ENCODE peak calls at places on chromosomes 4 and X, in five cellular contexts. C is K562, J is IMR-90, H is GM12878, L is SK-N-SH. T is an unnamed sample.

GRCh38 chr4:165476214-165477098 is 97.6 kb downstream of the CPE start:
- DNase-seq in C (peak; percentile 91), J (peak; percentile 2), H (no peak), L (no peak), T (no peak)

GRCh38 chrX:39491548-39492297 is 606.0 kb downstream of the BCOR start:
- DNase-seq in C (peak; percentile 86), J (no peak), H (peak; percentile 58), L (no peak), T (no peak)

GRCh38 chr4:76306882-76307669 is 543 bp downstream of the STBD1 start:
- DNase-seq in C (no peak), J (peak; percentile 44), H (no peak), L (peak; percentile 77), T (peak; percentile 19)

GRCh38 chr4:69054578-69055200 is 41.6 kb upstream of the UGT2B7 start:
- DNase-seq in C (peak; percentile 7), J (peak; percentile 87), H (no peak), L (no peak), T (peak; percentile 66)

GRCh38 chr4:173761236-173761635 is 231.2 kb upstream of the HAND2 start:
- DNase-seq in C (no peak), J (no peak), H (no peak), L (no peak), T (no peak)

GRCh38 chrX:16725067-16725466 is 5.7 kb downstream of the SYAP1 start:
- DNase-seq in C (no peak), J (no peak), H (no peak), L (no peak), T (no peak)

GRCh38 chr4:136443006-136443405 is 1089.3 kb downstream of the PCDH18 start:
- DNase-seq in C (no peak), J (no peak), H (no peak), L (no peak), T (no peak)

GRCh38 chrX:10656214-10656613 is 35.8 kb upstream of the MID1 start:
- DNase-seq in C (no peak), J (no peak), H (no peak), L (no peak), T (no peak)

GRCh38 chr4:40189997-40190396 is 6.8 kb upstream of the RHOH start:
- DNase-seq in C (no peak), J (peak; percentile 11), H (no peak), L (no peak), T (no peak)

GRCh38 chr4:118918388-118918787 is 29.7 kb downstream of the SYNPO2 start:
- DNase-seq in C (no peak), J (peak; percentile 94), H (no peak), L (no peak), T (no peak)

GRCh38 chr4:159552979-159553768 is 450.3 kb downstream of the RAPGEF2 start:
- DNase-seq in C (no peak), J (no peak), H (no peak), L (no peak), T (no peak)
- TF ChIP-seq USF2 in C (no peak), J (no peak), H (no peak), L (no peak), T (no peak)

GRCh38 chrX:30876367-30876766 is 12.7 kb downstream of the TAB3 start:
- DNase-seq in C (no peak), J (no peak), H (no peak), L (no peak), T (peak; percentile 25)
- TF ChIP-seq MXI1 in C (no peak), J (no peak), H (no peak), L (no peak), T (no peak)

GRCh38 chrX:47380268-47380667 is 9.9 kb downstream of the ZNF157 start:
- DNase-seq in C (no peak), J (no peak), H (peak; percentile 47), L (no peak), T (peak; percentile 19)
- TF ChIP-seq USF2 in C (no peak), J (no peak), H (no peak), L (no peak), T (no peak)

GRCh38 chr4:128958194-128958593 is 135.1 kb downstream of the SCLT1 start:
- DNase-seq in C (no peak), J (peak; percentile 6), H (no peak), L (no peak), T (peak; percentile 83)
- TF ChIP-seq MXI1 in C (no peak), J (no peak), H (no peak), L (no peak), T (no peak)

GRCh38 chr4:54418468-54418867 is 189.4 kb downstream of the PDGFRA start:
- DNase-seq in C (no peak), J (no peak), H (no peak), L (no peak), T (no peak)

GRCh38 chr4:54428940-54429339 is 199.8 kb downstream of the PDGFRA start:
- DNase-seq in C (no peak), J (no peak), H (no peak), L (no peak), T (no peak)

GRCh38 chr4:54427826-54428225 is 198.7 kb downstream of the PDGFRA start:
- DNase-seq in C (no peak), J (no peak), H (no peak), L (no peak), T (no peak)

GRCh38 chr4:54423066-54423465 is 194.0 kb downstream of the PDGFRA start:
- DNase-seq in C (no peak), J (peak; percentile 59), H (no peak), L (no peak), T (no peak)
- TF ChIP-seq USF2 in C (no peak), J (no peak), H (no peak), L (no peak), T (no peak)

GRCh38 chrX:150546711-150547153 is 21.7 kb upstream of the MTM1 start:
- DNase-seq in C (no peak), J (no peak), H (no peak), L (no peak), T (no peak)

GRCh38 chrX:150548251-150548650 is 20.2 kb upstream of the MTM1 start:
- DNase-seq in C (no peak), J (no peak), H (no peak), L (no peak), T (no peak)

GRCh38 chrX:150544835-150545790 is 23.3 kb upstream of the MTM1 start:
- DNase-seq in C (no peak), J (no peak), H (no peak), L (no peak), T (no peak)

GRCh38 chrX:150548684-150549083 is 19.7 kb upstream of the MTM1 start:
- DNase-seq in C (no peak), J (peak; percentile 39), H (no peak), L (no peak), T (no peak)

GRCh38 chrX:150547511-150548115 is 20.8 kb upstream of the MTM1 start:
- DNase-seq in C (peak; percentile 33), J (no peak), H (no peak), L (peak; percentile 35), T (no peak)
- TF ChIP-seq MXI1 in C (no peak), J (no peak), H (no peak), L (no peak), T (no peak)

DNA sequence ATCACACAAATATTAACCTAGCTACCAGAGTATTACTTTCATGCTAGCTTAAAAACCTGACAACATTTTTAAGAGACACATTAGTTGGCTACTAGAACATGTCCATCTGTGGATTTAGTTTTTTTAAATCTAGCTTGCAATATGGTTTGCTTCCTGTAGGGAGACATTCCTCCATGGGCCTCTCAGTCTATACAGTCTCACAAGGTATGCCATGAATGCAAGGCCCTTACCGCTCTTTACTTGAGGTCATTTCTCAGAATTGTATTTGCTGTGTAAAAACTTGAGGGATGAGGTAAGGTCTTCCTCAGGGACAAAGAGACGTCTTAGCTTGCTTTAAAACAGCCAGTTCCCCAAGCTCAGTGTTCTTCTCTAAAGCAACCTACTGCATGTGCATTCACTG is 26.9 kb downstream of the UBA6 start:
- DNase-seq in C (no peak), J (no peak), H (no peak), L (no peak), T (peak; percentile 2)
- TF ChIP-seq USF2 in C (no peak), J (no peak), H (no peak), L (no peak), T (no peak)